ENCODE peak calls at places on chromosomes 1 and 21, in seven cellular contexts. H, Z, K, C, F, Y and G are unnamed samples.

GRCh38 chr1:179742717-179743678 is at the start of gene FAM163A:
- DNase-seq in H (peak; percentile 85), Z (no peak), K (peak; percentile 77), C (no peak), F (no peak), Y (no peak), G (no peak)

GRCh38 chr1:203569490-203570318 is 56.9 kb upstream of the ATP2B4 start:
- DNase-seq in H (no peak), Z (no peak), K (no peak), C (no peak), F (no peak), Y (no peak), G (no peak)

GRCh38 chr1:27544818-27545612 is 55.0 kb upstream of the WASF2 start:
- DNase-seq in H (no peak), Z (no peak), K (peak; percentile 88), C (no peak), F (no peak), Y (no peak), G (no peak)

GRCh38 chr1:20370628-20371200 is 80.0 kb downstream of the VWA5B1 start:
- DNase-seq in H (no peak), Z (no peak), K (no peak), C (no peak), F (no peak), Y (no peak), G (no peak)

GRCh38 chr1:229296541-229296941 is 25.6 kb downstream of the RAB4A start:
- DNase-seq in H (no peak), Z (no peak), K (no peak), C (no peak), F (no peak), Y (no peak), G (no peak)

GRCh38 chr1:6521502-6521901 is 30.0 kb upstream of the PLEKHG5 start:
- DNase-seq in H (no peak), Z (no peak), K (no peak), C (no peak), F (no peak), Y (no peak), G (no peak)

GRCh38 chr1:245465666-245466065 is 310.9 kb downstream of the KIF26B start:
- DNase-seq in H (no peak), Z (no peak), K (no peak), C (no peak), F (no peak), Y (no peak), G (no peak)

GRCh38 chr1:245129811-245130210 is 25.0 kb upstream of the KIF26B start:
- DNase-seq in H (no peak), Z (no peak), K (no peak), C (no peak), F (no peak), Y (no peak), G (no peak)

GRCh38 chr1:61269648-61270047 is 187.3 kb downstream of the NFIA start:
- DNase-seq in H (no peak), Z (no peak), K (no peak), C (no peak), F (no peak), Y (no peak), G (no peak)

GRCh38 chr1:3206696-3207095 is 137.7 kb downstream of the PRDM16 start:
- DNase-seq in H (no peak), Z (no peak), K (no peak), C (no peak), F (no peak), Y (no peak), G (no peak)

GRCh38 chr1:185096531-185096930 is 51.2 kb downstream of the RNF2 start:
- DNase-seq in H (no peak), Z (no peak), K (no peak), C (no peak), F (no peak), Y (no peak), G (no peak)

GRCh38 chr1:44208216-44208615 is 5.1 kb upstream of the DMAP1 start:
- DNase-seq in H (no peak), Z (no peak), K (no peak), C (no peak), F (no peak), Y (no peak), G (no peak)

GRCh38 chr1:150564051-150564991 is 15.1 kb downstream of the MCL1 start:
- DNase-seq in H (no peak), Z (peak; percentile 49), K (peak; percentile 63), C (no peak), F (no peak), Y (no peak), G (no peak)

GRCh38 chr1:47399841-47400144 is 16.3 kb upstream of the FOXE3 start:
- DNase-seq in H (no peak), Z (no peak), K (no peak), C (no peak), F (no peak), Y (no peak), G (no peak)

GRCh38 chr1:9630331-9631081 is 21.0 kb upstream of the PIK3CD start:
- DNase-seq in H (no peak), Z (peak; percentile 58), K (no peak), C (peak; percentile 6), F (no peak), Y (no peak), G (no peak)

GRCh38 chr1:172449585-172450523 is 6.0 kb upstream of the PIGC start:
- DNase-seq in H (peak; percentile 75), Z (peak; percentile 21), K (peak; percentile 77), C (peak; percentile 23), F (peak; percentile 42), Y (peak; percentile 64), G (peak; percentile 53)

GRCh38 chr1:90821152-90821792 is 104.2 kb upstream of the BARHL2 start:
- DNase-seq in H (no peak), Z (no peak), K (no peak), C (no peak), F (no peak), Y (no peak), G (no peak)

GRCh38 chr1:43152866-43153265 is 19.2 kb downstream of the EBNA1BP2 start:
- DNase-seq in H (no peak), Z (no peak), K (no peak), C (no peak), F (no peak), Y (no peak), G (no peak)

GRCh38 chr1:31568895-31569655 is 7.2 kb upstream of the TINAGL1 start:
- DNase-seq in H (no peak), Z (no peak), K (peak; percentile 93), C (no peak), F (no peak), Y (no peak), G (peak; percentile 78)

GRCh38 chr1:151972533-151973270 is 21.0 kb downstream of the S100A10 start:
- DNase-seq in H (peak; percentile 31), Z (no peak), K (peak; percentile 77), C (peak; percentile 25), F (no peak), Y (no peak), G (no peak)

GRCh38 chr21:42737969-42738590 is 84.7 kb downstream of the PDE9A start:
- DNase-seq in H (no peak), Z (peak; percentile 51), K (peak; percentile 67), C (no peak), F (peak; percentile 25), Y (peak; percentile 61), G (peak; percentile 43)

GRCh38 chr1:3553166-3553939 is 58.0 kb downstream of the MEGF6 start:
- DNase-seq in H (no peak), Z (no peak), K (peak; percentile 63), C (no peak), F (no peak), Y (no peak), G (no peak)

GRCh38 chr1:153921803-153922075 is 1.0 kb downstream of the GATAD2B start:
- DNase-seq in H (no peak), Z (no peak), K (peak; percentile 55), C (no peak), F (no peak), Y (peak; percentile 6), G (no peak)

GRCh38 chr1:206864939-206865671 is at the start of gene IL20:
- DNase-seq in H (peak; percentile 18), Z (peak; percentile 86), K (peak; percentile 97), C (peak; percentile 82), F (no peak), Y (peak; percentile 59), G (peak; percentile 89)